ENCODE peak calls at places on chromosomes 12 and 14, in four cellular contexts. V is OCI-LY7, U is tibial nerve, E is GM12864. T is an unnamed sample.

GRCh38 chr12:120116443-120116791 is at the start of gene RAB35:
- DNase-seq in E (no peak), V (no peak), U (no peak), T (no peak)

GRCh38 chr12:84506317-84506716 is 406.3 kb downstream of the SLC6A15 start:
- DNase-seq in V (no peak), U (no peak), E (no peak), T (no peak)

GRCh38 chr14:29810657-29811056 is 117.0 kb downstream of the PRKD1 start:
- DNase-seq in V (no peak), E (no peak), U (no peak), T (no peak)

GRCh38 chr14:32203928-32204357 is 874 bp upstream of the RNU6-8 start:
- DNase-seq in U (no peak), E (no peak), V (no peak), T (no peak)

GRCh38 chr12:117820216-117820907 is 148.4 kb downstream of the KSR2 start:
- DNase-seq in E (no peak), V (no peak), U (no peak), T (no peak)

GRCh38 chr12:113097716-113098427 is 37.7 kb downstream of the RASAL1 start:
- DNase-seq in V (no peak), U (peak), E (no peak), T (no peak)

GRCh38 chr14:54642950-54643695 is 76.2 kb downstream of the SAMD4A start:
- DNase-seq in E (no peak), U (no peak), V (peak), T (no peak)

GRCh38 chr12:124586756-124587155 is 19.3 kb upstream of the NCOR2 start:
- DNase-seq in U (no peak), E (no peak), V (no peak), T (no peak)

GRCh38 chr14:99538275-99538674 is 57.1 kb downstream of the CCNK start:
- DNase-seq in U (no peak), E (no peak), V (no peak), T (no peak)

GRCh38 chr12:9039397-9039977 is 50.1 kb downstream of the KLRG1 start:
- DNase-seq in U (peak), V (peak), E (no peak), T (peak)

GRCh38 chr12:6533653-6534157 is 612 bp upstream of the GAPDH start:
- DNase-seq in U (no peak), V (peak), E (no peak), T (peak)

GRCh38 chr14:70317091-70317968 is 42.2 kb downstream of the COX16 start:
- DNase-seq in E (no peak), U (no peak), V (no peak), T (no peak)

GRCh38 chr14:103522028-103522581 is 525 bp downstream of the CKB start:
- DNase-seq in E (no peak), U (no peak), V (no peak), T (no peak)

GRCh38 chr12:92492291-92492690 is 210.5 kb upstream of the PLEKHG7 start:
- DNase-seq in E (no peak), V (peak), U (no peak), T (no peak)
- TF ChIP-seq CTCF in E (no peak), V (peak), U (no peak), T (no peak)

GRCh38 chr14:66039495-66039894 is 446.7 kb upstream of the CCDC196 start:
- DNase-seq in V (no peak), U (no peak), E (no peak), T (no peak)
- TF ChIP-seq CTCF in V (no peak), U (no peak), E (no peak), T (no peak)

DNA sequence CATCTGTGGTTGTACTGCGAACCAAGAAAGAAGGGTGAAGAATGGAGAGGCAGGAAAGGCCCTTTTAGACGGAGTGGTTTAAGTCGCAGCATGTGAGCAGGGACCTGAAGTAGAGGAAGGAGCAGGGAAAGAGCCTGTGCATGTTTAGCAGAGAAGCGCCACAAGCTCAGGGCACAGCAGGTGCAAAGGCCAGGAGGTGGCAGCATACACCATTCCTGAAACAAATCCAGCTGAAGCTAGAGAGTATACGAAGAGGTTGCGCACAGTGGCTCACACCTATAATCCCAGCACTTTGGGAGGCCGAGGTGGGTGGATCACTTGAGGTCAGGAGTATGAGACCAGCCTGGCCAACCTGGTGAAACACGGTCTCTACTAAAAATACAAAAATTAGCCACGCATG is 49.9 kb downstream of the HELB start:
- DNase-seq in V (peak), U (no peak), E (peak), T (peak)
- TF ChIP-seq CTCF in V (peak), U (no peak), E (peak), T (peak)

GRCh38 chr14:63492391-63492790 is 50.8 kb downstream of the PPP2R5E start:
- DNase-seq in V (no peak), U (no peak), E (no peak), T (no peak)

GRCh38 chr14:63496837-63497400 is 46.3 kb downstream of the PPP2R5E start:
- DNase-seq in U (no peak), V (no peak), E (no peak), T (no peak)

GRCh38 chr14:63487724-63488123 is 55.5 kb downstream of the PPP2R5E start:
- DNase-seq in V (no peak), U (no peak), E (no peak), T (no peak)

DNA sequence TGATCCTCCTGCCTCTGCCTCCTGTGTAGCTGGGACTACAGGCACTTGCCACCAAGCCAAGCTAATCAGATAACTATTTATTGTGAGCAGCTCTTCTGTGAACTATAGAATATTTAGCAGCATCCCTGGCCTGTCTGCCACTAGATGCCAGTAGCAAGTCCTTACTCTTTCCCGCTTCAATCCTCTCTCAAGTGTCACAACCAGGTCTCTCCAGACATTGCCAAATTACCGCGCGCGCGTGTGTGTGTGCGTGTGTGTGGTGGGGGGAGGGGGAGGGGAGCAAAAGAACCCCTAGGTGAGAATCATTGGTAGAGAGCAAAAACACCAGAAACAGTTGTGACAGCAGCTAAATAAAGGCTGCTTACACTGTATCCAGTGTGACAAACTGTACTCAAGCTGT is 49.9 kb downstream of the PPP2R5E start:
- DNase-seq in V (peak), E (no peak), U (no peak), T (no peak)
- TF ChIP-seq CTCF in V (peak), E (no peak), U (no peak), T (no peak)